ENCODE peak calls at places on chromosomes 16 and 17, in eight cellular contexts. D, C, Z, B, O, E, K and V are unnamed samples.

GRCh38 chr17:42387221-42387657 is 1.0 kb downstream of the STAT3 start:
- DNase-seq in Z (peak), E (peak), K (no peak), O (no peak), B (peak), C (no peak), D (no peak), V (peak)

GRCh38 chr17:13346996-13347762 is 254.6 kb downstream of the HS3ST3A1 start:
- DNase-seq in C (no peak), K (no peak), O (no peak), D (no peak), Z (peak), B (no peak), E (no peak), V (peak)

GRCh38 chr16:52316241-52316640 is 230.7 kb downstream of the TOX3 start:
- DNase-seq in D (no peak), K (no peak), Z (no peak), E (no peak), O (no peak), C (no peak), B (no peak), V (no peak)

GRCh38 chr16:88478115-88478514 is 25.0 kb downstream of the ZFPM1 start:
- DNase-seq in Z (no peak), D (no peak), E (no peak), C (no peak), B (peak), K (no peak), O (no peak), V (no peak)

GRCh38 chr16:67406111-67406593 is 10.1 kb downstream of the ZDHHC1 start:
- DNase-seq in C (no peak), B (no peak), K (no peak), Z (peak), D (no peak), E (peak), O (no peak), V (peak)

GRCh38 chr17:78960945-78961344 is 18.8 kb downstream of the LGALS3BP start:
- DNase-seq in O (no peak), K (peak), Z (no peak), B (peak), E (no peak), C (no peak), D (no peak), V (peak)

GRCh38 chr16:31874354-31875111 is 926 bp downstream of the ZNF267 start:
- DNase-seq in K (no peak), Z (peak), B (peak), E (no peak), D (no peak), C (no peak), O (peak), V (peak)

GRCh38 chr16:3094289-3095027 is 4.6 kb downstream of the ZSCAN10 start:
- DNase-seq in K (peak), C (no peak), Z (peak), D (peak), O (peak), E (no peak), B (peak), V (peak)

GRCh38 chr17:74763565-74764387 is 12.4 kb downstream of the NAT9 start:
- DNase-seq in C (no peak), O (peak), E (no peak), B (no peak), D (no peak), K (peak), Z (no peak), V (no peak)

GRCh38 chr16:12721841-12722467 is 81.7 kb downstream of the CPPED1 start:
- DNase-seq in K (no peak), B (no peak), O (no peak), Z (no peak), E (no peak), C (no peak), D (no peak), V (no peak)

GRCh38 chr16:54407596-54407995 is 121.0 kb upstream of the IRX3 start:
- DNase-seq in O (no peak), B (no peak), Z (peak), C (no peak), D (no peak), E (no peak), K (no peak), V (peak)

GRCh38 chr17:72927760-72928159 is 164.7 kb downstream of the SLC39A11 start:
- DNase-seq in C (no peak), D (no peak), B (no peak), E (no peak), O (no peak), K (no peak), Z (no peak), V (no peak)
- TF ChIP-seq CTCF in C (no peak), D (no peak), B (no peak), E (no peak), O (no peak), K (no peak), Z (no peak), V (no peak)

DNA sequence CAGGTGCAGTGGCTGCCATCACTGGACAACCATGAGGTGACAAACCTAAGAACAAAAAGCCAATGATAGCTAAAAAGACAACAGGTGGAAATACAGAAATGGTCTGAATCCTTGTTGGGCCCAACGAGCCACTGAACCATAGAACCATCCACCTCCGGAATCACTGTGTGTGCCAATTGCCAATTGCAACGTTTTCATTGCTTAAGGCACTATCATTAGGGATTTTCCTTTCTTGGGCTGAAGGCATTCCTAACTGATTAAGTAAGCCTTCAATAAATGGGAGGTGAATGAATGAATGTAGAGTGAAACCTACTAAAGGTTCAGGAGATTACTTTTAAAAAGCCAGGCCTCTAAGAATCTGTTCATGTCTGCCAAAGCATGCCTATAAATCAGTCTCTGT is 3.6 kb downstream of the USP31 start:
- DNase-seq in C (no peak), D (no peak), B (no peak), E (peak), K (no peak), Z (peak), O (no peak), V (peak)
- H3K4me3 ChIP-seq in C (peak), D (no peak), B (no peak), E (peak), K (no peak), Z (no peak), O (no peak), V (no peak)

GRCh38 chr16:24538756-24539294 is 541 bp upstream of the RBBP6 start:
- DNase-seq in K (no peak), O (no peak), B (no peak), D (no peak), Z (no peak), C (no peak), E (no peak), V (no peak)
- TF ChIP-seq CTCF in K (no peak), O (no peak), B (no peak), D (no peak), Z (peak), C (no peak), E (no peak), V (peak)

DNA sequence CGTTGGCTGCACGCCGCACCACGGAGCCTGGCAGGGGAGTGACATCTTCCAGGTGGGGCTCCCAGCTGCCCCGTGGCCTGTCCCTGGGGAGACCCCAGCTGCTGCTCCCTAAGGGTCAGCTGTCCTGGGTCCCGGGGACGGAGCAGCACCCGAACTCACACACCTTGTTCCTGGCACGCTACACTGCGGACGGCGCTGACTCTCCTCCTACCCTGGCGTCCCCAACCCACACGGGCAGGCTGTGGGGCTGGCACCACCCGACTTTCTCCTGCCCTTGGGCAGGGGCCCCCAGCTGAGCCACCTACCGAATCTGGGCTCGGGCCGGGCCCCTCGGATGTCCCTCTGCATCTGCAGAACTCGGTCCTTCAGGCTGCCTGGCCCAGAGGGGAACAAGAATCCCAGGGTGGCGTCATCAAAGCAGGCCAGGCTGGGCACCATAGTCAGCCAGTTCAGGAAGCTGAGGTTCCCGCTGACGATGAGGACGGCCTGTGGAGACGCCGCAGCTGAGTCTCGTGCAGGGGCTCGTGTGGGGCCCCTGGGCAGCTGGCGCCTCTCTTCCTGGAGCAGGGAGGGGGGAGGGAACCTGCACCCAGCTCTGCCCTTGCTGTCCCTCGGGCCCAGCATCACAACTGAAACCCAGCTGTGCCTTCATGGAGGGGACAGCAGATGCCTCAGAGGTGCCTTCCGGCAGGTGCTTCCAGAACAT is 70.5 kb upstream of the GNG13 start:
- DNase-seq in D (no peak), B (peak), Z (no peak), O (no peak), C (no peak), E (no peak), K (peak), V (no peak)
- H3K4me3 ChIP-seq in D (no peak), B (no peak), Z (no peak), O (no peak), C (no peak), E (no peak), K (no peak), V (no peak)